ENCODE peak calls at places on chromosome 18, in six cellular contexts. F, U, I, E, Q and Y are unnamed samples.

GRCh38 chr18:48879008-48879431 is 71.7 kb downstream of the SMAD7 start:
- DNase-seq in Q (no peak), I (no peak), U (no peak), F (no peak), E (no peak), Y (no peak)

GRCh38 chr18:22559414-22560282 is 141.9 kb upstream of the CTAGE1 start:
- DNase-seq in I (no peak), Q (no peak), E (peak; percentile 77), U (peak; percentile 75), F (peak; percentile 85), Y (peak; percentile 78)

GRCh38 chr18:79528296-79528695 is 132.6 kb downstream of the NFATC1 start:
- DNase-seq in F (no peak), U (no peak), Q (no peak), I (no peak), E (no peak), Y (no peak)

GRCh38 chr18:54440292-54440691 is 82.6 kb downstream of the C18orf54 start:
- DNase-seq in U (no peak), Q (no peak), I (no peak), F (no peak), E (no peak), Y (no peak)

GRCh38 chr18:56173542-56174220 is 464.7 kb downstream of the TXNL1 start:
- DNase-seq in E (no peak), U (no peak), Q (no peak), F (no peak), I (no peak), Y (no peak)

GRCh38 chr18:45521777-45522176 is 93.5 kb upstream of the SLC14A2 start:
- DNase-seq in F (peak; percentile 51), U (peak; percentile 72), I (no peak), E (no peak), Q (no peak), Y (no peak)

GRCh38 chr18:79404567-79404910 is 8.8 kb downstream of the NFATC1 start:
- DNase-seq in F (peak; percentile 64), E (no peak), I (no peak), Q (no peak), U (no peak), Y (no peak)

GRCh38 chr18:8257851-8258434 is 351.3 kb upstream of the RAB12 start:
- DNase-seq in E (no peak), F (no peak), U (no peak), Q (no peak), I (no peak), Y (no peak)

GRCh38 chr18:13242797-13243196 is 24.2 kb downstream of the LDLRAD4 start:
- DNase-seq in I (no peak), Q (no peak), U (no peak), F (no peak), E (no peak), Y (no peak)

GRCh38 chr18:3848316-3848715 is 398.3 kb downstream of the TGIF1 start:
- DNase-seq in U (no peak), I (no peak), F (no peak), E (no peak), Q (peak; percentile 31), Y (no peak)

GRCh38 chr18:50558948-50559749 is 738 bp upstream of the MAPK4 start:
- DNase-seq in Q (no peak), E (no peak), U (no peak), I (no peak), F (no peak), Y (peak; percentile 45)

GRCh38 chr18:13437801-13438506 is 219.4 kb downstream of the LDLRAD4 start:
- DNase-seq in E (no peak), I (no peak), Q (no peak), U (no peak), F (no peak), Y (no peak)

GRCh38 chr18:46134920-46135675 is 30.9 kb downstream of the HAUS1 start:
- DNase-seq in I (peak; percentile 17), F (peak; percentile 35), E (no peak), Q (peak; percentile 47), U (no peak), Y (no peak)

GRCh38 chr18:57898506-57899124 is 95.5 kb upstream of the ATP8B1 start:
- DNase-seq in Q (no peak), I (no peak), U (peak; percentile 82), E (no peak), F (peak; percentile 61), Y (no peak)

GRCh38 chr18:37922162-37922561 is 356.6 kb upstream of the CELF4 start:
- DNase-seq in I (no peak), Q (no peak), U (no peak), F (no peak), E (no peak), Y (no peak)

GRCh38 chr18:79439201-79440023 is 43.7 kb downstream of the NFATC1 start:
- DNase-seq in Q (no peak), E (peak; percentile 25), F (peak; percentile 42), U (peak; percentile 70), I (no peak), Y (no peak)

GRCh38 chr18:13284330-13285027 is 65.9 kb downstream of the LDLRAD4 start:
- DNase-seq in Q (peak; percentile 49), E (no peak), I (no peak), F (no peak), U (no peak), Y (no peak)

GRCh38 chr18:27769152-27769551 is 407.8 kb downstream of the CDH2 start:
- DNase-seq in U (no peak), Q (no peak), I (no peak), E (no peak), F (no peak), Y (no peak)

GRCh38 chr18:48798334-48799197 is 152.2 kb downstream of the SMAD7 start:
- DNase-seq in F (no peak), Q (no peak), E (no peak), U (no peak), I (no peak), Y (peak; percentile 39)

GRCh38 chr18:12749136-12749535 is 46.3 kb downstream of the PSMG2 start:
- DNase-seq in I (no peak), Q (no peak), F (no peak), U (no peak), E (no peak), Y (peak; percentile 18)

GRCh38 chr18:36692909-36693308 is 135.9 kb downstream of the TPGS2 start:
- DNase-seq in E (peak; percentile 2), F (peak; percentile 43), U (peak; percentile 80), I (no peak), Q (no peak), Y (no peak)

GRCh38 chr18:35141567-35142269 is 99.1 kb upstream of the ZNF397 start:
- DNase-seq in E (no peak), U (no peak), F (no peak), Q (no peak), I (no peak), Y (no peak)